ENCODE peak calls at places on chromosomes 13 and 19, in seven cellular contexts. B is PC-3; S is NT2/D1; I is stimulated activated CD4-positive, alpha-beta T cell treated with anti-CD3 and anti-CD28 coated beads, Interleukin-1b, Interleukin-23, amount 100 ng/mL, for 1 hour; D is C1 segment of cervical spinal cord; W is GM13976; T is MM.1S. F is an unnamed sample.

GRCh38 chr13:36950920-36951319 is 30.9 kb upstream of the SMAD9 start:
- DNase-seq in B (no peak), S (no peak), I (no peak), D (no peak), W (no peak), T (no peak), F (no peak)

GRCh38 chr13:74511523-74511922 is 377.3 kb upstream of the KLF12 start:
- DNase-seq in B (no peak), S (no peak), I (no peak), D (no peak), W (no peak), T (no peak), F (no peak)

GRCh38 chr13:77042566-77043177 is 15.7 kb upstream of the FBXL3 start:
- DNase-seq in B (no peak), S (no peak), I (no peak), D (no peak), W (no peak), T (no peak), F (no peak)

GRCh38 chr13:51453959-51454703 is 1.3 kb upstream of the INTS6 start:
- DNase-seq in B (peak), S (no peak), I (no peak), D (no peak), W (peak), T (peak), F (no peak)

GRCh38 chr19:40465025-40465780 is at the start of gene BLVRB:
- DNase-seq in B (peak), S (no peak), I (no peak), D (no peak), W (no peak), T (peak), F (no peak)

GRCh38 chr13:27037171-27037570 is 134.4 kb downstream of the USP12 start:
- DNase-seq in B (no peak), S (no peak), I (no peak), D (no peak), W (no peak), T (no peak), F (no peak)

GRCh38 chr19:13718733-13719132 is 45.6 kb upstream of the MRI1 start:
- DNase-seq in B (peak), S (peak), I (no peak), D (no peak), W (no peak), T (no peak), F (no peak)

GRCh38 chr19:53467138-53467502 is 413 bp upstream of the ZNF813 start:
- DNase-seq in B (no peak), S (no peak), I (no peak), D (no peak), W (no peak), T (no peak), F (no peak)

GRCh38 chr19:2503521-2504109 is 27.7 kb downstream of the GADD45B start:
- DNase-seq in B (peak), S (no peak), I (peak), D (no peak), W (no peak), T (no peak), F (no peak)

GRCh38 chr19:9847087-9847671 is 12.1 kb downstream of the PIN1 start:
- DNase-seq in B (peak), S (no peak), I (no peak), D (no peak), W (no peak), T (no peak), F (no peak)

GRCh38 chr13:35722438-35723060 is 246.1 kb upstream of the MAB21L1 start:
- DNase-seq in B (no peak), S (no peak), I (no peak), D (no peak), W (no peak), T (no peak), F (no peak)

GRCh38 chr19:7188682-7189629 is 105.3 kb downstream of the INSR start:
- DNase-seq in B (no peak), S (no peak), I (no peak), D (no peak), W (no peak), T (no peak), F (no peak)

GRCh38 chr13:76016799-76017198 is 380.7 kb downstream of the LMO7 start:
- DNase-seq in B (peak), S (peak), I (no peak), D (no peak), W (peak), T (peak), F (no peak)

GRCh38 chr19:6141217-6141616 is 5.8 kb downstream of the ACSBG2 start:
- DNase-seq in B (no peak), S (no peak), I (no peak), D (no peak), W (no peak), T (no peak), F (no peak)

GRCh38 chr19:18264428-18264827 is 9.8 kb downstream of the IQCN start:
- DNase-seq in B (no peak), S (no peak), I (no peak), D (no peak), W (no peak), T (no peak), F (no peak)

GRCh38 chr19:5106971-5107370 is 138.1 kb downstream of the KDM4B start:
- DNase-seq in B (no peak), S (no peak), I (no peak), D (no peak), W (no peak), T (no peak), F (no peak)

GRCh38 chr13:113122571-113123225 is at the start of gene F10:
- DNase-seq in B (no peak), S (no peak), I (no peak), D (no peak), W (no peak), T (no peak), F (no peak)

GRCh38 chr19:461664-462551 is 1.1 kb upstream of the SHC2 start:
- DNase-seq in B (peak), S (no peak), I (no peak), D (no peak), W (no peak), T (no peak), F (no peak)

GRCh38 chr19:48624791-48625723 is 5.8 kb downstream of the SPHK2 start:
- DNase-seq in B (no peak), S (no peak), I (no peak), D (no peak), W (no peak), T (no peak), F (no peak)

GRCh38 chr19:51689751-51690358 is 3.3 kb upstream of the SPACA6 start:
- DNase-seq in B (no peak), S (peak), I (no peak), D (no peak), W (no peak), T (no peak), F (no peak)